ENCODE peak calls at places on chromosomes 11 and 22, in seven cellular contexts. One of them, this sample, is unnamed.

GRCh38 chr22:17098379-17098819 is 13.6 kb downstream of the IL17RA start:
- DNase-seq in neural progenitor cell: no peak
- DNase-seq in gastrocnemius medialis: no peak
- DNase-seq in stomach: no peak
- DNase-seq in spleen: peak; percentile 73
- DNase-seq in PC-9: no peak
- DNase-seq in A549: no peak
- DNase-seq in this sample: peak; percentile 64

GRCh38 chr22:26168934-26169311 is 339 bp upstream of the SEZ6L start:
- DNase-seq in neural progenitor cell: no peak
- DNase-seq in gastrocnemius medialis: no peak
- DNase-seq in stomach: no peak
- DNase-seq in spleen: no peak
- DNase-seq in PC-9: no peak
- DNase-seq in A549: no peak
- DNase-seq in this sample: no peak

GRCh38 chr11:34972892-34973291 is 56.5 kb downstream of the PDHX start:
- DNase-seq in neural progenitor cell: no peak
- DNase-seq in gastrocnemius medialis: no peak
- DNase-seq in stomach: no peak
- DNase-seq in spleen: no peak
- DNase-seq in PC-9: no peak
- DNase-seq in A549: no peak
- DNase-seq in this sample: no peak

GRCh38 chr11:86458294-86459001 is 83.8 kb downstream of the CCDC81 start:
- DNase-seq in neural progenitor cell: no peak
- DNase-seq in gastrocnemius medialis: no peak
- DNase-seq in stomach: no peak
- DNase-seq in spleen: no peak
- DNase-seq in PC-9: no peak
- DNase-seq in A549: no peak
- DNase-seq in this sample: no peak

GRCh38 chr11:534592-535518 is 521 bp downstream of the HRAS start:
- DNase-seq in neural progenitor cell: peak; percentile 38
- DNase-seq in gastrocnemius medialis: no peak
- DNase-seq in stomach: peak; percentile 52
- DNase-seq in spleen: peak; percentile 89
- DNase-seq in PC-9: peak; percentile 51
- DNase-seq in A549: peak; percentile 35
- DNase-seq in this sample: peak; percentile 83

GRCh38 chr22:44532466-44533025 is 34.5 kb upstream of the RTL6 start:
- DNase-seq in neural progenitor cell: no peak
- DNase-seq in gastrocnemius medialis: no peak
- DNase-seq in stomach: no peak
- DNase-seq in spleen: no peak
- DNase-seq in PC-9: no peak
- DNase-seq in A549: no peak
- DNase-seq in this sample: no peak

GRCh38 chr11:78587446-78587845 is 12.8 kb upstream of the NARS2 start:
- DNase-seq in neural progenitor cell: no peak
- DNase-seq in gastrocnemius medialis: no peak
- DNase-seq in stomach: no peak
- DNase-seq in spleen: no peak
- DNase-seq in PC-9: no peak
- DNase-seq in A549: no peak
- DNase-seq in this sample: no peak

GRCh38 chr11:131037873-131038272 is 121.6 kb upstream of the SNX19 start:
- DNase-seq in neural progenitor cell: peak; percentile 16
- DNase-seq in gastrocnemius medialis: no peak
- DNase-seq in stomach: no peak
- DNase-seq in spleen: no peak
- DNase-seq in PC-9: no peak
- DNase-seq in A549: no peak
- DNase-seq in this sample: no peak

GRCh38 chr22:45485271-45485670 is 17.4 kb upstream of the FBLN1 start:
- DNase-seq in neural progenitor cell: no peak
- DNase-seq in gastrocnemius medialis: no peak
- DNase-seq in stomach: no peak
- DNase-seq in spleen: no peak
- DNase-seq in PC-9: no peak
- DNase-seq in A549: no peak
- DNase-seq in this sample: peak; percentile 4

GRCh38 chr22:32311551-32312071 is 46.1 kb upstream of the RFPL3 start:
- DNase-seq in neural progenitor cell: no peak
- DNase-seq in gastrocnemius medialis: no peak
- DNase-seq in stomach: peak; percentile 4
- DNase-seq in spleen: no peak
- DNase-seq in PC-9: no peak
- DNase-seq in A549: no peak
- DNase-seq in this sample: peak; percentile 28

GRCh38 chr22:45709004-45709739 is 37.5 kb downstream of the ATXN10 start:
- DNase-seq in neural progenitor cell: no peak
- DNase-seq in gastrocnemius medialis: no peak
- DNase-seq in stomach: no peak
- DNase-seq in spleen: no peak
- DNase-seq in PC-9: no peak
- DNase-seq in A549: peak; percentile 27
- DNase-seq in this sample: no peak

GRCh38 chr11:57491371-57492061 is 24.0 kb downstream of the SLC43A1 start:
- DNase-seq in neural progenitor cell: peak; percentile 72
- DNase-seq in gastrocnemius medialis: no peak
- DNase-seq in stomach: peak; percentile 50
- DNase-seq in spleen: peak; percentile 78
- DNase-seq in PC-9: no peak
- DNase-seq in A549: no peak
- DNase-seq in this sample: peak; percentile 72

GRCh38 chr22:16844529-16844928 is 19.3 kb upstream of the XKR3 start:
- DNase-seq in neural progenitor cell: no peak
- DNase-seq in gastrocnemius medialis: no peak
- DNase-seq in stomach: no peak
- DNase-seq in spleen: no peak
- DNase-seq in PC-9: no peak
- DNase-seq in A549: no peak
- DNase-seq in this sample: no peak

GRCh38 chr22:42688241-42688913 is 32.3 kb downstream of the A4GALT start:
- DNase-seq in neural progenitor cell: peak; percentile 58
- DNase-seq in gastrocnemius medialis: peak; percentile 95
- DNase-seq in stomach: peak; percentile 85
- DNase-seq in spleen: no peak
- DNase-seq in PC-9: peak; percentile 89
- DNase-seq in A549: peak; percentile 33
- DNase-seq in this sample: peak; percentile 85

GRCh38 chr11:128324051-128324481 is 263.3 kb downstream of the ETS1 start:
- DNase-seq in neural progenitor cell: no peak
- DNase-seq in gastrocnemius medialis: no peak
- DNase-seq in stomach: no peak
- DNase-seq in spleen: peak; percentile 70
- DNase-seq in PC-9: no peak
- DNase-seq in A549: no peak
- DNase-seq in this sample: no peak

GRCh38 chr11:86523738-86524602 is 148.4 kb downstream of the ME3 start:
- DNase-seq in neural progenitor cell: no peak
- DNase-seq in gastrocnemius medialis: no peak
- DNase-seq in stomach: peak; percentile 39
- DNase-seq in spleen: no peak
- DNase-seq in PC-9: peak; percentile 62
- DNase-seq in A549: peak; percentile 97
- DNase-seq in this sample: no peak

GRCh38 chr11:18608373-18608772 is 8.8 kb downstream of the MISFA start:
- DNase-seq in neural progenitor cell: no peak
- DNase-seq in gastrocnemius medialis: no peak
- DNase-seq in stomach: no peak
- DNase-seq in spleen: no peak
- DNase-seq in PC-9: no peak
- DNase-seq in A549: no peak
- DNase-seq in this sample: no peak

GRCh38 chr22:45969414-45969799 is 7.6 kb downstream of the WNT7B start:
- DNase-seq in neural progenitor cell: peak; percentile 73
- DNase-seq in gastrocnemius medialis: no peak
- DNase-seq in stomach: no peak
- DNase-seq in spleen: no peak
- DNase-seq in PC-9: peak; percentile 90
- DNase-seq in A549: no peak
- DNase-seq in this sample: no peak

GRCh38 chr11:101445761-101446160 is 138.0 kb downstream of the TRPC6 start:
- DNase-seq in neural progenitor cell: peak; percentile 46
- DNase-seq in gastrocnemius medialis: no peak
- DNase-seq in stomach: no peak
- DNase-seq in spleen: no peak
- DNase-seq in PC-9: no peak
- DNase-seq in A549: no peak
- DNase-seq in this sample: no peak

GRCh38 chr22:24315367-24315781 is 44.7 kb downstream of the SPECC1L start:
- DNase-seq in neural progenitor cell: no peak
- DNase-seq in gastrocnemius medialis: no peak
- DNase-seq in stomach: no peak
- DNase-seq in spleen: no peak
- DNase-seq in PC-9: no peak
- DNase-seq in A549: no peak
- DNase-seq in this sample: no peak

GRCh38 chr22:44099696-44100095 is 75.6 kb downstream of the PARVB start:
- DNase-seq in neural progenitor cell: no peak
- DNase-seq in gastrocnemius medialis: no peak
- DNase-seq in stomach: no peak
- DNase-seq in spleen: no peak
- DNase-seq in PC-9: no peak
- DNase-seq in A549: no peak
- DNase-seq in this sample: no peak

GRCh38 chr11:58963551-58964075 is 24.3 kb downstream of the GLYATL1 start:
- DNase-seq in neural progenitor cell: peak; percentile 81
- DNase-seq in gastrocnemius medialis: no peak
- DNase-seq in stomach: peak; percentile 33
- DNase-seq in spleen: no peak
- DNase-seq in PC-9: no peak
- DNase-seq in A549: no peak
- DNase-seq in this sample: no peak

DNA sequence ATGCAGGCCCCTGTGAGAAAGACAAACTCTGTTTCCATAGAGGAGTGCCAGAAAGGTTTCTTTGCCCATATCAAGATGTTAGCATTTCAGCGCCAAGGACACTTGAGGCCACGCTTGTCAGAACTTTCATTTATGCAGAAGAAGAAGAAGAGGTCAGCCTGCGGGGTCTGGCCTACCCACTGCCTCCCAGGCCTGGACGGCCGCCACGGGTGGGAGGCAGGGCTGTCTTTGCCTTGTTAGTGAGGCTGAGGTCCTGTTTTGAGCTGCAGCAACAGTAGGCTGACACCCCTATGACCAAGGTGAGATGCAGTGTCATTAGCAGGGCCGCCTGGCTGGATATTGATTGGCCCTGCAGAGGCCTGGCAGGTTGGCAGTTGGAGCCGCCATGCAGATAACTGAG is 183.9 kb downstream of the GRIK4 start:
- DNase-seq in neural progenitor cell: no peak
- DNase-seq in gastrocnemius medialis: no peak
- DNase-seq in stomach: no peak
- DNase-seq in spleen: no peak
- DNase-seq in PC-9: no peak
- DNase-seq in A549: no peak
- DNase-seq in this sample: no peak
- H3K4me1 ChIP-seq in neural progenitor cell: no peaks in the 10 kb centered on the region
- H3K4me1 ChIP-seq in gastrocnemius medialis: no peaks in the 10 kb centered on the region
- H3K4me1 ChIP-seq in stomach: no peaks in the 10 kb centered on the region
- H3K4me1 ChIP-seq in spleen: no peaks in the 10 kb centered on the region
- H3K4me1 ChIP-seq in PC-9: no peaks in the 10 kb centered on the region
- H3K4me1 ChIP-seq in A549: no peaks in the 10 kb centered on the region
- H3K4me1 ChIP-seq in this sample: no peaks in the 10 kb centered on the region

DNA sequence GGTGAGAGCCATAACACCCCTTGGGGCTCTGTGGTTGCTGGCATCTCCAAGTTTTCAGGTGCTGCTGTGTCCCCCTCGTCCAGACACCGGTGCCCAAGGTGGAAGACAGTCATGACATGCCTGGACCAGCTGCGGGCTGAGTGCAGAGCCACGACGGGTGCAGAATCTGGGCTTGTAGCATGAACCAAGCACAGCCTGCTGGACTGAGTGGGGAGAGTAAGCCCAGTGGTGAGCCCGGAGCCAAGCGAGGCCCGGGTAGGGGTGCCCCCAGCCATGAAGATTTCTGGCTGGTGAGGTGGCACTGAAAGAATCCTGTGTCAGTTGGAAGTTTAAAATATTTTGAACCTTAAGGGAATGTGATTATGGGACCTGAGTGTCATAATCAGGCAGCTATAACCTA is 69.7 kb downstream of the MCHR1 start:
- DNase-seq in neural progenitor cell: no peak
- DNase-seq in gastrocnemius medialis: no peak
- DNase-seq in stomach: no peak
- DNase-seq in spleen: no peak
- DNase-seq in PC-9: no peak
- DNase-seq in A549: no peak
- DNase-seq in this sample: no peak
- H3K4me1 ChIP-seq in neural progenitor cell: peaks cover 21% of the 10 kb centered on the region
- H3K4me1 ChIP-seq in gastrocnemius medialis: no peaks in the 10 kb centered on the region
- H3K4me1 ChIP-seq in stomach: no peaks in the 10 kb centered on the region
- H3K4me1 ChIP-seq in spleen: no peaks in the 10 kb centered on the region
- H3K4me1 ChIP-seq in PC-9: peaks cover 12% of the 10 kb centered on the region
- H3K4me1 ChIP-seq in A549: peaks cover 10% of the 10 kb centered on the region
- H3K4me1 ChIP-seq in this sample: no peaks in the 10 kb centered on the region

DNA sequence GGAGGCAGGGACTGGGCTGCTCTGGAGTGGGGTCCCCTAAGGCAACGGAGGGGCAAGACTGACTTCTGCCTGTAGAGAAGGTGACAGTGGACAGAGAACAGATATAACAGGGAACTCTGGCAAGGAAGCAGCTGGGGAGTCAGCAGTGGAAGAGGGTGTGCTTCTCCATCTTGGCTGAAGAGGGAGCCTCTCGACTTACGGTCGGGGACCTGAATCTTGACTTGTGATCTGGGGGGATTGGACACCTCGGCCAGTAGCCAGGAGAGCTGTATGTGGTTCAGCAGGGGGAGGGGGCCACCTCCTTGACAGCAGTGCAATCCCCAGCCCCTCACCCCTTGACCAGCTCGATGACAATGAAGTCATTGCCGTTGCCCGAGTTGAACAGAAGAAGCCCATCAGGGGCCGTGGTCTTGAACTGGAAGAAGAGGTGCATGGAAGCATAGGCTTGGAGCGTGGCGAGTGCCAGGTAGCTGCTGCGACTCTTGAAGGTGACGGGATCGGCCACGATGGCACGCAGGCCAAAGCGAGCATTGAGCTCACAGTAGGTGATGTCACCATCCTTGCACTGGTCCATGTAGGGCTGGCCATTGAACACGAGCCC is 60.0 kb downstream of the SLC22A12 start:
- DNase-seq in neural progenitor cell: peak; percentile 72
- DNase-seq in gastrocnemius medialis: no peak
- DNase-seq in stomach: no peak
- DNase-seq in spleen: no peak
- DNase-seq in PC-9: peak; percentile 37
- DNase-seq in A549: peak; percentile 63
- DNase-seq in this sample: no peak
- H3K4me1 ChIP-seq in neural progenitor cell: peaks cover 2% of the 10 kb centered on the region
- H3K4me1 ChIP-seq in gastrocnemius medialis: peaks cover 3% of the 10 kb centered on the region
- H3K4me1 ChIP-seq in stomach: no peaks in the 10 kb centered on the region
- H3K4me1 ChIP-seq in spleen: no peaks in the 10 kb centered on the region
- H3K4me1 ChIP-seq in PC-9: peaks cover 4% of the 10 kb centered on the region
- H3K4me1 ChIP-seq in A549: peaks cover 3% of the 10 kb centered on the region
- H3K4me1 ChIP-seq in this sample: peaks cover 5% of the 10 kb centered on the region

DNA sequence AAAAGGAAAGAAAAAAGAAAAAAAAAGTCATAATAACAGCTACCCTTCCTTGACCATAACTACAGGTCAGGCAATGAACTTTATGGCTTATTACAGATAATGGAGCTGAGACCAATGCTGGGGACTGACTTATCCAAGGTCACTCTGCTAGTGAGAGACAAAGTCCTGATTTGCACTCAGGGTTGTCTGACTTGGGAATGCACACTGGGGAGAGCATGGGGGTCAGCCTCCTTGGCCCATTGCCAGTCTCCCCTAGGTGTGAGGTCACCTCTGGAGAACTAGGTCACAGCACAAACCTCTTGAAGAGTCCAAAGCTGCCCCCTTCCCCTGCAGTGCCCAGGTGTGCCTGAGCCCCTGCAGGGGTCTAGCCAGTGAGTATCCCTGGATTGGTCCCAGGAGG is 5.3 kb upstream of the CDC42EP1 start:
- DNase-seq in neural progenitor cell: no peak
- DNase-seq in gastrocnemius medialis: no peak
- DNase-seq in stomach: no peak
- DNase-seq in spleen: no peak
- DNase-seq in PC-9: no peak
- DNase-seq in A549: no peak
- DNase-seq in this sample: no peak
- H3K4me1 ChIP-seq in neural progenitor cell: peaks cover 42% of the 10 kb centered on the region
- H3K4me1 ChIP-seq in gastrocnemius medialis: no peaks in the 10 kb centered on the region
- H3K4me1 ChIP-seq in stomach: peaks cover 56% of the 10 kb centered on the region
- H3K4me1 ChIP-seq in spleen: no peaks in the 10 kb centered on the region
- H3K4me1 ChIP-seq in PC-9: peaks cover 11% of the 10 kb centered on the region
- H3K4me1 ChIP-seq in A549: peaks cover 47% of the 10 kb centered on the region
- H3K4me1 ChIP-seq in this sample: peaks cover 36% of the 10 kb centered on the region

This sample was measured in upper lobe of right lung.